ENCODE peak calls at places on chromosomes 1 and 21, in five cellular contexts. X is neuronal stem cell, R is H9, F is IMR-90, I is H1. H is an unnamed sample.

GRCh38 chr1:84740050-84740714 is 49.9 kb upstream of the SSX2IP start:
- DNase-seq in I (no peak), R (no peak), F (no peak), X (no peak), H (no peak)

GRCh38 chr1:66450043-66450514 is 83.9 kb upstream of the SGIP1 start:
- DNase-seq in R (no peak), I (no peak), F (no peak), X (no peak), H (no peak)

GRCh38 chr1:223771814-223772770 is 59.8 kb downstream of the CAPN2 start:
- DNase-seq in I (peak), R (peak), X (no peak), F (peak), H (peak)

GRCh38 chr1:88973520-88974137 is 18.8 kb downstream of the KYAT3 start:
- DNase-seq in X (no peak), R (no peak), F (peak), I (no peak), H (peak)

GRCh38 chr1:20724364-20725188 is 6.8 kb upstream of the KIF17 start:
- DNase-seq in X (no peak), R (peak), F (no peak), I (no peak), H (no peak)

GRCh38 chr1:38657441-38657840 is 202.1 kb downstream of the RRAGC start:
- DNase-seq in I (no peak), R (no peak), F (no peak), X (no peak), H (no peak)

GRCh38 chr1:4415476-4415875 is 238.9 kb upstream of the AJAP1 start:
- DNase-seq in F (no peak), X (no peak), I (no peak), R (no peak), H (no peak)

GRCh38 chr1:64435000-64435399 is 34.9 kb upstream of the CACHD1 start:
- DNase-seq in F (no peak), X (no peak), I (no peak), R (no peak), H (no peak)

GRCh38 chr21:15282666-15283065 is 217.9 kb upstream of the NRIP1 start:
- DNase-seq in F (no peak), R (no peak), X (no peak), I (no peak), H (no peak)

GRCh38 chr1:66350001-66350547 is 183.9 kb upstream of the SGIP1 start:
- DNase-seq in X (no peak), I (no peak), F (peak), R (no peak), H (no peak)

DNA sequence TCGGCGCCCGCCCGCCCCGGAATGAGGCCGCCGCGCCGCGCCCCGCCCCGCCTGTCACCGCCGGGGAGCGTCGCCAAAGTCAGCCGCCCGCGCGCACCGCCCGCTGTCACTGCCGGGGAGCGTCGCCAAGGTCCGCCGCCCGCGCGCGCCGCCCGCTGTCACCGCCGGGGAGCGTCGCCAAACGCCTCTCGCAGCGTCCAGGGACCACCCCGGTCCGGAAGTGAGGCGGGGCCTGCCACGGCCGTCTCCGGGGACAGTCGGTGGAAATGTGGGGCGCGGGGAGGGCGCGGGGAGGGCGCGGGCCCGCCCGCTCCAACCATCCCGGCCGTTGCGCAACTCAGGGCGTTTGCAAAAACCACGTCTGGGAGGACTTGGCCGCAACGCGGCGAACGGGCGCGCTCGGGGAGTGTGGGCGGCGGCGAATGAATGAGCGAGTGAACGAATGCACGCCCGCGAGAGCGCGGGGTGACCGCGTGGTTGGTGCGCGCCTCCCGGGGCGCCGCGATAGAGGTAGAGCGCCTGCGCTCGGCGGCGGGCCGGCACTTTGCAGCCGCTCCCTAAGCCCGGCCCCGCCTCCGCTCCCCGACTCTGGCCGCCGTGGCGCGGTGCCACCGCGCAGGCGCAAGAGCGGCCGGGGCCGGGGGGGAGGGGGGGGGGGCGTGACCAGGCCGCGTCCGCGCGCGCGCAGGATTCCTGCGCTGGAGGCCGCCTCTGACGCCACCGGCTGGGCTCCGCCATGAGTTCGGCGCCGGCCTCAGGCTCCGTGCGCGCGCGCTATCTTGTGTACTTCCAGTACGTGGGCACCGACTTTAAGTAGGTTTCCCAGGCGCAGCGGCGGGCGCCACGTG is at the start of the genes ACAP3 and PUSL1:
- DNase-seq in I (peak), X (peak), F (peak), R (peak), H (peak)
- H4K91ac ChIP-seq in I (peak), X (no peak), F (peak), R (no peak), H (peak)

GRCh38 chr1:115182012-115182715 is 92.9 kb upstream of the TSPAN2 start:
- DNase-seq in F (no peak), X (no peak), R (no peak), I (no peak), H (peak)

GRCh38 chr1:115176189-115176588 is 86.9 kb upstream of the TSPAN2 start:
- DNase-seq in X (no peak), I (no peak), F (no peak), R (no peak), H (no peak)

GRCh38 chr1:115183158-115183557 is 93.9 kb upstream of the TSPAN2 start:
- DNase-seq in R (peak), F (no peak), I (peak), X (no peak), H (no peak)

GRCh38 chr1:115175596-115175995 is 86.3 kb upstream of the TSPAN2 start:
- DNase-seq in X (no peak), I (no peak), F (no peak), R (no peak), H (no peak)

GRCh38 chr1:115179397-115179835 is 90.1 kb upstream of the TSPAN2 start:
- DNase-seq in I (no peak), F (peak), X (no peak), R (no peak), H (peak)
- H4K91ac ChIP-seq in I (no peak), F (peak), X (no peak), R (no peak), H (peak)

DNA sequence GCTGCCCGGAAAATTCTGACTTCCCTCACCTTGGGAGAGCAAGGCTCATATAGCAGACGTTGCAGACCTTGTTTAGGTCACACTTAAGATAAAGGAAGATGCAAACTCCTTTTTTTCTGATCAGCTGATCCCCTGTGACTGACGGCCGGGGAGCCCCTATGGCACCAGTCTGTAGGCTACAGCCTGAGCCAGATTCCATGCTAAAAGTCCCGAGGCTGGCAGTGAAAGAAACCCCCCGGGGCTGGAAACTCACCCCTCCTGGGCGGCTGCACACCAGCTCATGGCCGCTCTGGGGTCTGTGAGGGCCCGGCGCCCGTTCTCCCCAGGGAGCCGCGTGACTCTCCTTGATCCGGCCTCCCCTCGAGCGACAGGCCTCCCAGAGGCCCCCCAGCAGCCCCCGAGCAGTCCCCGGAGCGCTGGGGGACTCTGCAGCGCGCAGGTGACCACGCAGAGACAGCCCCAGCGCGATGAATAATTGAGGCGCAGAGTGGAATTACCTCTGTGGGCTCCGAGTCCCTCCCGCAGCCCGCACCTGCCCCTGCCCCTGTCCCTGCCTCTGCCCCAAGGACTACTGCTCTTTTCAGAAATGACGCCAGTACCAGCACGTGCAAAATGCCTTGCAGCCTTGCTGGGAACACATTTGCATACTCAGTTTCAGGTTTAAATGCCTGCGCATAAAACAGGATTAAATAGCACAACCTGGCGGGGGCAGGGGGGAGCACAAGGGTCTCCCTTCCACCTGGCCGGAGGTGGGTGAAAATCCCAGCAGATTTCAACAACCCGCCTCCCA is 62.6 kb upstream of the CLDN14 start:
- DNase-seq in I (peak), R (peak), X (no peak), F (no peak), H (no peak)
- H4K91ac ChIP-seq in I (no peak), R (no peak), X (no peak), F (no peak), H (no peak)

DNA sequence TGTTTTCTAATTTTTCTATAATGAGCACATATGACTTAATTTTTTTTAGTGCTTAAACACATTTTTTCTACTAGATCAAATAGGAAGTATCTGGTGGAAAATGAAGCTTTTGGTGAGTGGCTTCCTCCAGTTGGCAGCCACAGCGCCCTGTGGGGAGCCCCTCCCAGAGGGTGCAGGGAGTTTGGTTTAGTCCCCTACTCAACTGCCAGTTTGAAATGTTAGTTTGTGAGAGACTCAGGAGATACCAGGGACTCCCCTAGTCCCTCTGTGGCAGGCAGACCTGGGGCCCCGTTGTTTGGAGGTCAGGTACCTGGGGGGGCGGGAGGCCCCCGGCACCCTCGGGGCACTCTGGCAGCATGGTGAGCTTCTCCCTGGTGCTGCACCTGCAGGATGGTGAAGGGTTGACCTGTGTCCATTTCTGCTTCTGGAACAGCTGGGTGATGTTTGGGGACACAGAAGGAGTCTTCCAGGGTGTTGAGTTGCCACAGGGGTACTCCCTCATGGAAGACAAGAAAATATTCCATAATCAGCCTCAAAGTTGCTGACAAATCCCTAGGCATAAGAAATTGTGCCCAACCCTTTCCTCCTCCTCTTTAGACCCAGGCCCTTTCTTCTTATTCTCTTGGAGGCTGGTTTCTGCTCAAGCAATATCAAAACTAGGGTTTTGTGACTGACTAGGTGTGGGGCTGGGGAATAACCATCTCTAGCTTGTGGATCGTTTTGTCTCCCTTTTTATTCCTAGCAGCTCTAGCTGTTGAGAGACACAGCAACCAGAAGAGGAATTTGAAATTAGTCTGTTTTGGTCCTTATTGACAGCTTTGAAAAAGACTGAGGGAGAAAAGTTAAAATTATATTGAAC is 91.6 kb downstream of the ABCA4 start:
- DNase-seq in I (no peak), R (no peak), F (no peak), X (no peak), H (no peak)
- H4K91ac ChIP-seq in I (no peak), R (no peak), F (no peak), X (no peak), H (peak)

DNA sequence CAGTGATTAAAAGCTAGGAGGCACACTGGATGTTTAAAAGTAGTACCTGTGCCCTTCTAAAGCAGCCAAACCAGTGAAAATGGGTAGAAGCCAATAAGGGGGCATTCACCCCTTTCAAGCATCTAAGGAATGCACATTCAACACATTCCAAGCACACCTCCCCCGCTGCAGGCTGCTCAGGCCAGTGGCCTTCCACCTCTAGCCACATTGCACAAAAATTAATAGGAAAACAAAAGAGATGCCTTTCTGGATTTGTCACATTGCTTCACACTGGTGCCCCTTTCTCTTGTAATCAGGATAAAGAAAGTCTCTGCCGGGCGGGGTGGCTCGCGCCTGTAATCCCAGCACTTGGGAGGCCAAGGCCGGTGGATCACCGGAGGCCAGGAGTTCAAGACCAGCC is 834.0 kb downstream of the USP25 start:
- DNase-seq in X (peak), R (peak), I (peak), F (no peak), H (no peak)
- H4K91ac ChIP-seq in X (no peak), R (no peak), I (no peak), F (no peak), H (no peak)